ENCODE peak calls at places on chromosomes 16 and 17, in five cellular contexts. N, C, U, V and K are unnamed samples.

GRCh38 chr16:87836346-87836843 is 32.9 kb downstream of the SLC7A5 start:
- DNase-seq in V (no peak), N (no peak), U (no peak), C (no peak), K (no peak)

GRCh38 chr16:56426585-56426984 is 1.2 kb upstream of the AMFR start:
- DNase-seq in N (no peak), U (no peak), V (no peak), C (no peak), K (no peak)

GRCh38 chr17:69909389-69909788 is 165.6 kb upstream of the KCNJ16 start:
- DNase-seq in N (no peak), V (no peak), U (no peak), C (peak), K (no peak)

GRCh38 chr17:48139948-48140347 is 32.4 kb downstream of the SNX11 start:
- DNase-seq in V (no peak), U (no peak), N (no peak), C (no peak), K (no peak)

GRCh38 chr17:44901323-44901965 is 2.2 kb upstream of the EFTUD2 start:
- DNase-seq in V (no peak), C (peak), U (no peak), N (no peak), K (no peak)

GRCh38 chr17:19398301-19399181 is 11.6 kb upstream of the MFAP4 start:
- DNase-seq in U (peak), V (no peak), N (no peak), C (peak), K (no peak)

GRCh38 chr17:64507418-64507766 is 615 bp downstream of the CEP95 start:
- DNase-seq in C (peak), N (peak), U (no peak), V (no peak), K (peak)

GRCh38 chr16:69083306-69083941 is 22.0 kb upstream of the HAS3 start:
- DNase-seq in C (no peak), U (no peak), V (no peak), N (no peak), K (no peak)

GRCh38 chr17:41322903-41323895 is 7.7 kb upstream of the KRTAP17-1 start:
- DNase-seq in C (no peak), N (no peak), U (no peak), V (no peak), K (no peak)

GRCh38 chr16:56565023-56565477 is at the start of gene MT4:
- DNase-seq in N (no peak), U (no peak), C (no peak), V (no peak), K (no peak)

GRCh38 chr16:15652293-15653001 is 2.4 kb downstream of the NDE1 start:
- DNase-seq in U (no peak), N (no peak), V (no peak), C (no peak), K (no peak)

GRCh38 chr17:41957058-41957868 is 9.3 kb upstream of the CNP start:
- DNase-seq in V (no peak), N (no peak), U (no peak), C (no peak), K (no peak)

GRCh38 chr16:83715217-83715920 is 92.4 kb upstream of the HSBP1 start:
- DNase-seq in V (no peak), U (no peak), C (peak), N (no peak), K (no peak)

GRCh38 chr17:51860934-51861561 is 297.5 kb downstream of the CA10 start:
- DNase-seq in C (no peak), N (no peak), V (peak), U (peak), K (peak)

GRCh38 chr16:68396481-68396880 is 51.8 kb downstream of the SMPD3 start:
- DNase-seq in U (peak), C (peak), N (no peak), V (peak), K (no peak)

GRCh38 chr16:57115504-57116182 is 23.3 kb downstream of the CPNE2 start:
- DNase-seq in U (no peak), N (no peak), C (peak), V (no peak), K (no peak)

GRCh38 chr17:36144014-36144413 is 32.4 kb downstream of the TBC1D3B start:
- DNase-seq in C (no peak), N (no peak), U (no peak), V (no peak), K (no peak)

GRCh38 chr17:41518789-41519449 is at the start of gene KRT15:
- DNase-seq in C (no peak), N (no peak), U (no peak), V (no peak), K (no peak)

GRCh38 chr16:842061-842476 is 41.5 kb upstream of the GNG13 start:
- DNase-seq in C (peak), V (no peak), U (no peak), N (no peak), K (no peak)

GRCh38 chr16:72819345-72819744 is 228.6 kb downstream of the ZFHX3 start:
- DNase-seq in V (no peak), C (peak), U (no peak), N (no peak), K (no peak)

GRCh38 chr16:86575754-86576557 is 2.4 kb upstream of the FOXL1 start:
- DNase-seq in C (peak), V (peak), U (peak), N (no peak), K (peak)

GRCh38 chr17:40980594-40980993 is 3.5 kb downstream of the KRT40 start:
- DNase-seq in C (peak), U (no peak), V (no peak), N (no peak), K (no peak)

GRCh38 chr16:56639045-56639444 is 579 bp downstream of the MT1A start:
- DNase-seq in U (no peak), N (no peak), C (no peak), V (no peak), K (no peak)

GRCh38 chr17:4405038-4405669 is 28.6 kb upstream of the SPNS3 start:
- DNase-seq in N (no peak), C (no peak), V (no peak), U (no peak), K (no peak)

GRCh38 chr17:15213381-15214087 is 51.6 kb downstream of the PMP22 start:
- DNase-seq in N (no peak), U (no peak), C (no peak), V (no peak), K (no peak)

GRCh38 chr17:10295728-10296343 is 77.0 kb downstream of the MYH13 start:
- DNase-seq in N (no peak), V (peak), U (peak), C (peak), K (peak)

GRCh38 chr16:24668481-24669001 is 60.9 kb upstream of the TNRC6A start:
- DNase-seq in U (no peak), V (no peak), N (no peak), C (peak), K (no peak)

GRCh38 chr16:48864055-48864454 is 254.1 kb upstream of the N4BP1 start:
- DNase-seq in V (no peak), C (no peak), N (no peak), U (no peak), K (no peak)
- TF ChIP-seq CTCF in V (peak), C (no peak), N (peak), U (no peak), K (no peak)

DNA sequence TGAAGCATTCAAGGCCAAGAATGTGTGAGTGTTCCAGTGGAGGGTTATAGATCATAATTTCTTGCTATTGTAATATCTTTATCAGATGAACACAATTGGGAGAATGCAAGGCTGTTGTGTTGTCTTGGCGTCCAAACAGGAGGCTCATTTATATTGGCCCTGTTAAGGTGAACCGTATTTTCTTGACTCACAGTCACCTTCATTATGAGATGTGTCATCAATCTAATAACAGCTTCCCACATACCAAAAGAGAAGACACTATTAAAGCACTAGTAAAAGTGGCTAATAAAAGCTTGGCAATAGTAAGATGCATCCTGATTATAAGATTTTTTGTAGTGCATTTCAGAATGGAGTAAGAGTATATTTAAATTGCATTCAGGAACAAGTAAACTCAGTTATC is 287.5 kb downstream of the WWOX start:
- DNase-seq in N (no peak), C (no peak), V (no peak), U (no peak), K (no peak)
- TF ChIP-seq CTCF in N (no peak), C (no peak), V (no peak), U (no peak), K (no peak)

DNA sequence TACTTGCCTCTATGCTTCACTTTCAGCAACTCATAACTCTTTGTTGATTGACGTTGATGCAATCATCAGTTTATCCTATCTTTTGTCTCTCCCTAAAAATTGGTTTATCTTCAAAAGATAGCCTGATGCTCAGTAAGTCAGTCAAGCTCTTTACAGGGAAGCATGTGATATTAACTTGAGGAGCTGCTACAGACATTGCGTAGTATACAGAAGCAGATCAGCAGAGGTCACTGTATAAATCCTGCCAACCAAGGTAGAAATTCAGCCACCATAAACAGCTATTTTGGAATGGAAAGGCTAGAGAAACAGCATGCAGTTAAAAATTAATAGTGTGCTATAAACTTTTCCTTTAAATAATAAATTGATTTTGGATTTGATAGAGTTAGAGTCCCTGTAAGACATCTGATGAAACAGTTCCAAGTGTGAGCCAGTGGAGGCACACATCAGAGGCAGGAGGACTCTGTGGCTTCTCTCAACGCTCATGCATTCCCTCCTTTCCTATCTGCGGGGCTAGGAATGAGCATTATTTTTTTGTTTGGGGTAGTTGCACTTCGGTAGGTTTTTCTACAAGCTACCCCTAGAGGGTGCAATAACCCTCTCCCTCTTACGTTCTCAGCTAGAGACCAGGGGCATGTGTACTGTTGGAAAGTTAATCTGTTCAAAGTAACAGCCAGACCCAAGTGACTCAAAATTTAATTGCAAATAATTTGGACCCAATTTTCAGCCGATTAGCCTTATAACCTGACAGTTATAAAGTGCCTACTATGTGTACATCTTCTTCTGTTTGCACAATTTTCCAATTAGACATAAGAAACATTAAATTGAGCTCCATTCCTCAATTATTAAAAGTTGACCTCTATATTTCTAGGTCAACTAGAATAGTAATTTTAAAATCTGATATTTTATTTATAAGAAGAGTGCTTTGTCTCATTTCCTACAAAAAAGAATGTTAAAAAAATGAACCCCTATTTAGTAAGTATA is 647.7 kb upstream of the SOX9 start:
- DNase-seq in C (peak), N (peak), U (no peak), V (no peak), K (peak)
- TF ChIP-seq CTCF in C (peak), N (peak), U (peak), V (peak), K (peak)

DNA sequence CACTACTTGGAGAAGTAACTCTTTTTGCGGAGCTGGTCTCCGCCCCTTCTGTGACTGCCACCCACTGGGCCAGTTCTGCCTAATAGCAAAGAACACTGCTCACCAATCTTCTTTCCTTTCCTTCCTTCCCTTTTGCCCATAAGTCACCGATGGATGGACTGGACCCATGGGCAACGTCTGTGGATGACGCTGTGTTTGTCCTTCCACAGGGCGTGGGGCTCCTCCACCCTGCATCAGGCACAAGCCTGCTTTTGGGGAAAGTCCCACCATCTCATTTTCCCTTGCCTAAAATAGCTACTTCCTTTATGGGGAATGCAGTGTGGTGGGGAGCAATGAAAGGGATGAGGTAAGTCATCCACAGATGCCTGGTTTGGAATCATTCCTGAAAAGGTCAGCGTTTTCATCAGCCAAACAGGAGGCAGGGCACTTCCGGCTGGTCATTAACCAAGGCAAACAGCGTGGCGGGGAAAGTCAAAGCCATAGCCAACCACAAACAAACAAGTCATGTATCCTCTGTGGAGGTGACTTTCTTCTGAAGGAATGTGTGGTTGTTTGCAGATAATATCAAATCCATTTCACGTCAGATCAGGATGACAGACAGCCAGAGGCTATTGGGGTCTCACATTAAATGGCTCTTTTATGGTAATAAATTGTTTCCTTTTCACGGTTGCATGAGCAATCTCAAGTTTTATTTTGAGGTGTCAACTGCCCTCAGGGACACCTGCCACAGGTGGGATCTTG is 30.7 kb upstream of the MED9 start:
- DNase-seq in C (peak), N (no peak), V (no peak), U (peak), K (no peak)
- TF ChIP-seq CTCF in C (no peak), N (no peak), V (no peak), U (no peak), K (no peak)